ENCODE peak calls at places on chromosomes 13 and 19, in eight cellular contexts. One of them, this sample, is unnamed.

GRCh38 chr13:21458457-21458815 is 667 bp downstream of the ZDHHC20 start:
- DNase-seq in stimulated activated CD4-positive, alpha-beta T cell treated with anti-CD3 and anti-CD28 coated beads, Interleukin-4, amount 100 ng/mL, for 4 hours: peak
- DNase-seq in DMS153: peak
- DNase-seq in hippocampal formation: no peak
- DNase-seq in H1: no peak
- DNase-seq in activated CD4-positive, alpha-beta T cell treated with anti-CD3 and anti-CD28 coated beads, Interleukin-2, amount 10 ng/mL, durations not matched to agents 7 days and 5 days: peak
- DNase-seq in HS-27A: no peak
- DNase-seq in AG08396: peak
- DNase-seq in this sample: no peak

GRCh38 chr19:40594251-40594650 is 6.9 kb upstream of the LTBP4 start:
- DNase-seq in DMS153: no peak
- DNase-seq in activated CD4-positive, alpha-beta T cell treated with anti-CD3 and anti-CD28 coated beads, Interleukin-2, amount 10 ng/mL, durations not matched to agents 7 days and 5 days: no peak
- DNase-seq in H1: no peak
- DNase-seq in AG08396: peak
- DNase-seq in stimulated activated CD4-positive, alpha-beta T cell treated with anti-CD3 and anti-CD28 coated beads, Interleukin-4, amount 100 ng/mL, for 4 hours: no peak
- DNase-seq in hippocampal formation: no peak
- DNase-seq in HS-27A: no peak
- DNase-seq in this sample: no peak

GRCh38 chr13:30148791-30149190 is 158.6 kb downstream of the KATNAL1 start:
- DNase-seq in H1: no peak
- DNase-seq in AG08396: no peak
- DNase-seq in DMS153: no peak
- DNase-seq in stimulated activated CD4-positive, alpha-beta T cell treated with anti-CD3 and anti-CD28 coated beads, Interleukin-4, amount 100 ng/mL, for 4 hours: no peak
- DNase-seq in hippocampal formation: no peak
- DNase-seq in activated CD4-positive, alpha-beta T cell treated with anti-CD3 and anti-CD28 coated beads, Interleukin-2, amount 10 ng/mL, durations not matched to agents 7 days and 5 days: no peak
- DNase-seq in HS-27A: no peak
- DNase-seq in this sample: no peak

GRCh38 chr13:76707360-76707759 is 178.8 kb downstream of the KCTD12 start:
- DNase-seq in HS-27A: no peak
- DNase-seq in hippocampal formation: no peak
- DNase-seq in H1: no peak
- DNase-seq in DMS153: no peak
- DNase-seq in stimulated activated CD4-positive, alpha-beta T cell treated with anti-CD3 and anti-CD28 coated beads, Interleukin-4, amount 100 ng/mL, for 4 hours: no peak
- DNase-seq in activated CD4-positive, alpha-beta T cell treated with anti-CD3 and anti-CD28 coated beads, Interleukin-2, amount 10 ng/mL, durations not matched to agents 7 days and 5 days: no peak
- DNase-seq in AG08396: no peak
- DNase-seq in this sample: no peak

GRCh38 chr13:23724196-23724970 is 154.2 kb downstream of the TNFRSF19 start:
- DNase-seq in stimulated activated CD4-positive, alpha-beta T cell treated with anti-CD3 and anti-CD28 coated beads, Interleukin-4, amount 100 ng/mL, for 4 hours: no peak
- DNase-seq in hippocampal formation: no peak
- DNase-seq in AG08396: peak
- DNase-seq in H1: no peak
- DNase-seq in HS-27A: no peak
- DNase-seq in DMS153: no peak
- DNase-seq in activated CD4-positive, alpha-beta T cell treated with anti-CD3 and anti-CD28 coated beads, Interleukin-2, amount 10 ng/mL, durations not matched to agents 7 days and 5 days: no peak
- DNase-seq in this sample: no peak

GRCh38 chr13:50149143-50149703 is 134.0 kb downstream of the KCNRG start:
- DNase-seq in HS-27A: no peak
- DNase-seq in activated CD4-positive, alpha-beta T cell treated with anti-CD3 and anti-CD28 coated beads, Interleukin-2, amount 10 ng/mL, durations not matched to agents 7 days and 5 days: no peak
- DNase-seq in stimulated activated CD4-positive, alpha-beta T cell treated with anti-CD3 and anti-CD28 coated beads, Interleukin-4, amount 100 ng/mL, for 4 hours: no peak
- DNase-seq in hippocampal formation: no peak
- DNase-seq in H1: no peak
- DNase-seq in AG08396: no peak
- DNase-seq in DMS153: no peak
- DNase-seq in this sample: no peak

GRCh38 chr13:109357751-109358150 is 428.6 kb downstream of the IRS2 start:
- DNase-seq in AG08396: no peak
- DNase-seq in HS-27A: no peak
- DNase-seq in stimulated activated CD4-positive, alpha-beta T cell treated with anti-CD3 and anti-CD28 coated beads, Interleukin-4, amount 100 ng/mL, for 4 hours: no peak
- DNase-seq in DMS153: no peak
- DNase-seq in hippocampal formation: no peak
- DNase-seq in H1: no peak
- DNase-seq in activated CD4-positive, alpha-beta T cell treated with anti-CD3 and anti-CD28 coated beads, Interleukin-2, amount 10 ng/mL, durations not matched to agents 7 days and 5 days: no peak
- DNase-seq in this sample: no peak

GRCh38 chr19:2446390-2446789 is 10.4 kb downstream of the LMNB2 start:
- DNase-seq in AG08396: no peak
- DNase-seq in stimulated activated CD4-positive, alpha-beta T cell treated with anti-CD3 and anti-CD28 coated beads, Interleukin-4, amount 100 ng/mL, for 4 hours: no peak
- DNase-seq in activated CD4-positive, alpha-beta T cell treated with anti-CD3 and anti-CD28 coated beads, Interleukin-2, amount 10 ng/mL, durations not matched to agents 7 days and 5 days: peak
- DNase-seq in DMS153: no peak
- DNase-seq in HS-27A: no peak
- DNase-seq in hippocampal formation: no peak
- DNase-seq in H1: no peak
- DNase-seq in this sample: no peak

GRCh38 chr13:100710176-100710575 is 35.6 kb upstream of the TMTC4 start:
- DNase-seq in activated CD4-positive, alpha-beta T cell treated with anti-CD3 and anti-CD28 coated beads, Interleukin-2, amount 10 ng/mL, durations not matched to agents 7 days and 5 days: no peak
- DNase-seq in hippocampal formation: no peak
- DNase-seq in H1: no peak
- DNase-seq in DMS153: no peak
- DNase-seq in stimulated activated CD4-positive, alpha-beta T cell treated with anti-CD3 and anti-CD28 coated beads, Interleukin-4, amount 100 ng/mL, for 4 hours: no peak
- DNase-seq in HS-27A: no peak
- DNase-seq in AG08396: no peak
- DNase-seq in this sample: no peak

GRCh38 chr13:46150134-46150693 is 31.8 kb downstream of the LCP1 start:
- DNase-seq in H1: no peak
- DNase-seq in activated CD4-positive, alpha-beta T cell treated with anti-CD3 and anti-CD28 coated beads, Interleukin-2, amount 10 ng/mL, durations not matched to agents 7 days and 5 days: no peak
- DNase-seq in HS-27A: no peak
- DNase-seq in stimulated activated CD4-positive, alpha-beta T cell treated with anti-CD3 and anti-CD28 coated beads, Interleukin-4, amount 100 ng/mL, for 4 hours: no peak
- DNase-seq in hippocampal formation: no peak
- DNase-seq in DMS153: no peak
- DNase-seq in AG08396: no peak
- DNase-seq in this sample: no peak

GRCh38 chr13:39364797-39365468 is 238.1 kb downstream of the LHFPL6 start:
- DNase-seq in stimulated activated CD4-positive, alpha-beta T cell treated with anti-CD3 and anti-CD28 coated beads, Interleukin-4, amount 100 ng/mL, for 4 hours: no peak
- DNase-seq in H1: no peak
- DNase-seq in HS-27A: no peak
- DNase-seq in AG08396: peak
- DNase-seq in hippocampal formation: no peak
- DNase-seq in DMS153: peak
- DNase-seq in activated CD4-positive, alpha-beta T cell treated with anti-CD3 and anti-CD28 coated beads, Interleukin-2, amount 10 ng/mL, durations not matched to agents 7 days and 5 days: no peak
- DNase-seq in this sample: no peak

GRCh38 chr13:30696278-30697176 is 38.8 kb upstream of the ALOX5AP start:
- DNase-seq in AG08396: no peak
- DNase-seq in activated CD4-positive, alpha-beta T cell treated with anti-CD3 and anti-CD28 coated beads, Interleukin-2, amount 10 ng/mL, durations not matched to agents 7 days and 5 days: no peak
- DNase-seq in hippocampal formation: no peak
- DNase-seq in DMS153: peak
- DNase-seq in stimulated activated CD4-positive, alpha-beta T cell treated with anti-CD3 and anti-CD28 coated beads, Interleukin-4, amount 100 ng/mL, for 4 hours: no peak
- DNase-seq in H1: no peak
- DNase-seq in HS-27A: no peak
- DNase-seq in this sample: no peak

GRCh38 chr19:54473071-54473941 is at the start of gene CDC42EP5:
- DNase-seq in DMS153: peak
- DNase-seq in AG08396: peak
- DNase-seq in hippocampal formation: no peak
- DNase-seq in HS-27A: no peak
- DNase-seq in activated CD4-positive, alpha-beta T cell treated with anti-CD3 and anti-CD28 coated beads, Interleukin-2, amount 10 ng/mL, durations not matched to agents 7 days and 5 days: no peak
- DNase-seq in stimulated activated CD4-positive, alpha-beta T cell treated with anti-CD3 and anti-CD28 coated beads, Interleukin-4, amount 100 ng/mL, for 4 hours: no peak
- DNase-seq in H1: no peak
- DNase-seq in this sample: peak

GRCh38 chr19:2171349-2172145 is 7.8 kb downstream of the DOT1L start:
- DNase-seq in hippocampal formation: no peak
- DNase-seq in DMS153: peak
- DNase-seq in AG08396: no peak
- DNase-seq in stimulated activated CD4-positive, alpha-beta T cell treated with anti-CD3 and anti-CD28 coated beads, Interleukin-4, amount 100 ng/mL, for 4 hours: peak
- DNase-seq in HS-27A: no peak
- DNase-seq in activated CD4-positive, alpha-beta T cell treated with anti-CD3 and anti-CD28 coated beads, Interleukin-2, amount 10 ng/mL, durations not matched to agents 7 days and 5 days: peak
- DNase-seq in H1: no peak
- DNase-seq in this sample: no peak

GRCh38 chr19:24140099-24140498 is 53.1 kb downstream of the ZNF254 start:
- DNase-seq in hippocampal formation: no peak
- DNase-seq in stimulated activated CD4-positive, alpha-beta T cell treated with anti-CD3 and anti-CD28 coated beads, Interleukin-4, amount 100 ng/mL, for 4 hours: no peak
- DNase-seq in activated CD4-positive, alpha-beta T cell treated with anti-CD3 and anti-CD28 coated beads, Interleukin-2, amount 10 ng/mL, durations not matched to agents 7 days and 5 days: no peak
- DNase-seq in DMS153: no peak
- DNase-seq in HS-27A: no peak
- DNase-seq in AG08396: peak
- DNase-seq in H1: no peak
- DNase-seq in this sample: no peak

GRCh38 chr13:96650301-96650886 is 343.9 kb downstream of the OXGR1 start:
- DNase-seq in activated CD4-positive, alpha-beta T cell treated with anti-CD3 and anti-CD28 coated beads, Interleukin-2, amount 10 ng/mL, durations not matched to agents 7 days and 5 days: no peak
- DNase-seq in stimulated activated CD4-positive, alpha-beta T cell treated with anti-CD3 and anti-CD28 coated beads, Interleukin-4, amount 100 ng/mL, for 4 hours: no peak
- DNase-seq in AG08396: no peak
- DNase-seq in DMS153: no peak
- DNase-seq in HS-27A: no peak
- DNase-seq in hippocampal formation: no peak
- DNase-seq in H1: no peak
- DNase-seq in this sample: no peak

GRCh38 chr19:5547881-5548280 is 19.9 kb downstream of the TINCR start:
- DNase-seq in hippocampal formation: no peak
- DNase-seq in H1: no peak
- DNase-seq in activated CD4-positive, alpha-beta T cell treated with anti-CD3 and anti-CD28 coated beads, Interleukin-2, amount 10 ng/mL, durations not matched to agents 7 days and 5 days: peak
- DNase-seq in stimulated activated CD4-positive, alpha-beta T cell treated with anti-CD3 and anti-CD28 coated beads, Interleukin-4, amount 100 ng/mL, for 4 hours: no peak
- DNase-seq in DMS153: peak
- DNase-seq in AG08396: peak
- DNase-seq in HS-27A: no peak
- DNase-seq in this sample: no peak

GRCh38 chr13:86038490-86038889 is 239.3 kb upstream of the SLITRK6 start:
- DNase-seq in activated CD4-positive, alpha-beta T cell treated with anti-CD3 and anti-CD28 coated beads, Interleukin-2, amount 10 ng/mL, durations not matched to agents 7 days and 5 days: no peak
- DNase-seq in HS-27A: no peak
- DNase-seq in H1: no peak
- DNase-seq in AG08396: no peak
- DNase-seq in stimulated activated CD4-positive, alpha-beta T cell treated with anti-CD3 and anti-CD28 coated beads, Interleukin-4, amount 100 ng/mL, for 4 hours: no peak
- DNase-seq in hippocampal formation: no peak
- DNase-seq in DMS153: no peak
- DNase-seq in this sample: no peak

GRCh38 chr19:55340784-55341147 is 1.1 kb downstream of the KMT5C start:
- DNase-seq in H1: no peak
- DNase-seq in AG08396: no peak
- DNase-seq in activated CD4-positive, alpha-beta T cell treated with anti-CD3 and anti-CD28 coated beads, Interleukin-2, amount 10 ng/mL, durations not matched to agents 7 days and 5 days: peak
- DNase-seq in DMS153: no peak
- DNase-seq in HS-27A: no peak
- DNase-seq in stimulated activated CD4-positive, alpha-beta T cell treated with anti-CD3 and anti-CD28 coated beads, Interleukin-4, amount 100 ng/mL, for 4 hours: peak
- DNase-seq in hippocampal formation: no peak
- DNase-seq in this sample: no peak

GRCh38 chr19:40217921-40218890 is at the start of gene TTC9B:
- DNase-seq in hippocampal formation: peak
- DNase-seq in activated CD4-positive, alpha-beta T cell treated with anti-CD3 and anti-CD28 coated beads, Interleukin-2, amount 10 ng/mL, durations not matched to agents 7 days and 5 days: peak
- DNase-seq in HS-27A: no peak
- DNase-seq in H1: peak
- DNase-seq in stimulated activated CD4-positive, alpha-beta T cell treated with anti-CD3 and anti-CD28 coated beads, Interleukin-4, amount 100 ng/mL, for 4 hours: peak
- DNase-seq in DMS153: no peak
- DNase-seq in AG08396: peak
- DNase-seq in this sample: no peak

GRCh38 chr19:3270908-3271307 is 46.4 kb downstream of the CELF5 start:
- DNase-seq in HS-27A: peak
- DNase-seq in AG08396: peak
- DNase-seq in DMS153: peak
- DNase-seq in hippocampal formation: peak
- DNase-seq in H1: no peak
- DNase-seq in activated CD4-positive, alpha-beta T cell treated with anti-CD3 and anti-CD28 coated beads, Interleukin-2, amount 10 ng/mL, durations not matched to agents 7 days and 5 days: peak
- DNase-seq in stimulated activated CD4-positive, alpha-beta T cell treated with anti-CD3 and anti-CD28 coated beads, Interleukin-4, amount 100 ng/mL, for 4 hours: peak
- DNase-seq in this sample: no peak

GRCh38 chr13:30422056-30422914 is at the start of gene UBE2L5:
- DNase-seq in H1: no peak
- DNase-seq in hippocampal formation: peak
- DNase-seq in activated CD4-positive, alpha-beta T cell treated with anti-CD3 and anti-CD28 coated beads, Interleukin-2, amount 10 ng/mL, durations not matched to agents 7 days and 5 days: peak
- DNase-seq in DMS153: peak
- DNase-seq in AG08396: peak
- DNase-seq in HS-27A: no peak
- DNase-seq in stimulated activated CD4-positive, alpha-beta T cell treated with anti-CD3 and anti-CD28 coated beads, Interleukin-4, amount 100 ng/mL, for 4 hours: peak
- DNase-seq in this sample: no peak

GRCh38 chr13:45792827-45793303 is 58.7 kb downstream of the SIAH3 start:
- DNase-seq in H1: no peak
- DNase-seq in activated CD4-positive, alpha-beta T cell treated with anti-CD3 and anti-CD28 coated beads, Interleukin-2, amount 10 ng/mL, durations not matched to agents 7 days and 5 days: no peak
- DNase-seq in AG08396: no peak
- DNase-seq in stimulated activated CD4-positive, alpha-beta T cell treated with anti-CD3 and anti-CD28 coated beads, Interleukin-4, amount 100 ng/mL, for 4 hours: no peak
- DNase-seq in hippocampal formation: no peak
- DNase-seq in DMS153: no peak
- DNase-seq in HS-27A: no peak
- DNase-seq in this sample: no peak

GRCh38 chr19:40811478-40812341 is 12.7 kb downstream of the EGLN2 start:
- DNase-seq in AG08396: no peak
- DNase-seq in stimulated activated CD4-positive, alpha-beta T cell treated with anti-CD3 and anti-CD28 coated beads, Interleukin-4, amount 100 ng/mL, for 4 hours: no peak
- DNase-seq in H1: no peak
- DNase-seq in hippocampal formation: no peak
- DNase-seq in HS-27A: no peak
- DNase-seq in activated CD4-positive, alpha-beta T cell treated with anti-CD3 and anti-CD28 coated beads, Interleukin-2, amount 10 ng/mL, durations not matched to agents 7 days and 5 days: no peak
- DNase-seq in DMS153: no peak
- DNase-seq in this sample: no peak

GRCh38 chr13:88464851-88465250 is 793.7 kb downstream of the SLITRK5 start:
- DNase-seq in DMS153: no peak
- DNase-seq in AG08396: no peak
- DNase-seq in HS-27A: no peak
- DNase-seq in activated CD4-positive, alpha-beta T cell treated with anti-CD3 and anti-CD28 coated beads, Interleukin-2, amount 10 ng/mL, durations not matched to agents 7 days and 5 days: no peak
- DNase-seq in stimulated activated CD4-positive, alpha-beta T cell treated with anti-CD3 and anti-CD28 coated beads, Interleukin-4, amount 100 ng/mL, for 4 hours: no peak
- DNase-seq in hippocampal formation: no peak
- DNase-seq in H1: no peak
- DNase-seq in this sample: no peak

GRCh38 chr13:110524484-110525254 is 36.9 kb downstream of the RAB20 start:
- DNase-seq in HS-27A: no peak
- DNase-seq in hippocampal formation: no peak
- DNase-seq in H1: no peak
- DNase-seq in DMS153: peak
- DNase-seq in AG08396: no peak
- DNase-seq in activated CD4-positive, alpha-beta T cell treated with anti-CD3 and anti-CD28 coated beads, Interleukin-2, amount 10 ng/mL, durations not matched to agents 7 days and 5 days: peak
- DNase-seq in stimulated activated CD4-positive, alpha-beta T cell treated with anti-CD3 and anti-CD28 coated beads, Interleukin-4, amount 100 ng/mL, for 4 hours: no peak
- DNase-seq in this sample: no peak

GRCh38 chr19:19121371-19121770 is 16.9 kb downstream of the TMEM161A start:
- DNase-seq in activated CD4-positive, alpha-beta T cell treated with anti-CD3 and anti-CD28 coated beads, Interleukin-2, amount 10 ng/mL, durations not matched to agents 7 days and 5 days: no peak
- DNase-seq in hippocampal formation: no peak
- DNase-seq in HS-27A: no peak
- DNase-seq in stimulated activated CD4-positive, alpha-beta T cell treated with anti-CD3 and anti-CD28 coated beads, Interleukin-4, amount 100 ng/mL, for 4 hours: no peak
- DNase-seq in DMS153: no peak
- DNase-seq in AG08396: no peak
- DNase-seq in H1: no peak
- DNase-seq in this sample: no peak

GRCh38 chr19:42169486-42169885 is 37.2 kb upstream of the POU2F2 start:
- DNase-seq in hippocampal formation: no peak
- DNase-seq in HS-27A: no peak
- DNase-seq in AG08396: no peak
- DNase-seq in stimulated activated CD4-positive, alpha-beta T cell treated with anti-CD3 and anti-CD28 coated beads, Interleukin-4, amount 100 ng/mL, for 4 hours: no peak
- DNase-seq in activated CD4-positive, alpha-beta T cell treated with anti-CD3 and anti-CD28 coated beads, Interleukin-2, amount 10 ng/mL, durations not matched to agents 7 days and 5 days: no peak
- DNase-seq in H1: no peak
- DNase-seq in DMS153: no peak
- DNase-seq in this sample: no peak

GRCh38 chr19:55113570-55114039 is 3.8 kb downstream of the PPP1R12C start:
- DNase-seq in HS-27A: no peak
- DNase-seq in H1: no peak
- DNase-seq in AG08396: peak
- DNase-seq in stimulated activated CD4-positive, alpha-beta T cell treated with anti-CD3 and anti-CD28 coated beads, Interleukin-4, amount 100 ng/mL, for 4 hours: no peak
- DNase-seq in activated CD4-positive, alpha-beta T cell treated with anti-CD3 and anti-CD28 coated beads, Interleukin-2, amount 10 ng/mL, durations not matched to agents 7 days and 5 days: no peak
- DNase-seq in hippocampal formation: peak
- DNase-seq in DMS153: no peak
- DNase-seq in this sample: no peak

GRCh38 chr13:82330499-82330898 is 1551.8 kb downstream of the SLITRK1 start:
- DNase-seq in stimulated activated CD4-positive, alpha-beta T cell treated with anti-CD3 and anti-CD28 coated beads, Interleukin-4, amount 100 ng/mL, for 4 hours: no peak
- DNase-seq in AG08396: no peak
- DNase-seq in HS-27A: no peak
- DNase-seq in hippocampal formation: no peak
- DNase-seq in DMS153: no peak
- DNase-seq in activated CD4-positive, alpha-beta T cell treated with anti-CD3 and anti-CD28 coated beads, Interleukin-2, amount 10 ng/mL, durations not matched to agents 7 days and 5 days: no peak
- DNase-seq in H1: no peak
- DNase-seq in this sample: no peak

GRCh38 chr13:33692531-33692930 is 125.4 kb upstream of the RFC3 start:
- DNase-seq in H1: no peak
- DNase-seq in HS-27A: no peak
- DNase-seq in AG08396: no peak
- DNase-seq in hippocampal formation: no peak
- DNase-seq in stimulated activated CD4-positive, alpha-beta T cell treated with anti-CD3 and anti-CD28 coated beads, Interleukin-4, amount 100 ng/mL, for 4 hours: no peak
- DNase-seq in activated CD4-positive, alpha-beta T cell treated with anti-CD3 and anti-CD28 coated beads, Interleukin-2, amount 10 ng/mL, durations not matched to agents 7 days and 5 days: no peak
- DNase-seq in DMS153: no peak
- DNase-seq in this sample: no peak

GRCh38 chr13:45873491-45874360 is 22.2 kb upstream of the SIAH3 start:
- DNase-seq in activated CD4-positive, alpha-beta T cell treated with anti-CD3 and anti-CD28 coated beads, Interleukin-2, amount 10 ng/mL, durations not matched to agents 7 days and 5 days: no peak
- DNase-seq in stimulated activated CD4-positive, alpha-beta T cell treated with anti-CD3 and anti-CD28 coated beads, Interleukin-4, amount 100 ng/mL, for 4 hours: no peak
- DNase-seq in H1: no peak
- DNase-seq in hippocampal formation: no peak
- DNase-seq in HS-27A: peak
- DNase-seq in DMS153: no peak
- DNase-seq in AG08396: no peak
- DNase-seq in this sample: no peak